ENCODE peak calls at places on chromosomes 5 and 9, in five cellular contexts. L is GM12878; T is ELR; Z is NCI-H2081; E is stimulated activated effector memory CD8-positive, alpha-beta T cell treated with anti-CD3 and anti-CD28 coated beads, Interleukin-12 subunit alpha, Interleukin-12 subunit beta, amount 100 ng/mL, for 72 hours. G is an unnamed sample.

GRCh38 chr9:92061184-92061583 is 54.0 kb downstream of the SPTLC1 start:
- DNase-seq in L (no peak), T (no peak), Z (no peak), E (no peak), G (no peak)

GRCh38 chr5:148833122-148833521 is 6.7 kb downstream of the ADRB2 start:
- DNase-seq in L (no peak), T (no peak), Z (no peak), E (no peak), G (no peak)

GRCh38 chr9:88937248-88937647 is 54.0 kb upstream of the S1PR3 start:
- DNase-seq in L (no peak), T (no peak), Z (no peak), E (no peak), G (no peak)

GRCh38 chr5:95900383-95900958 is 61.2 kb downstream of the ELL2 start:
- DNase-seq in L (no peak), T (no peak), Z (peak), E (no peak), G (no peak)

GRCh38 chr9:34375901-34376595 is 650 bp downstream of the MYORG start:
- DNase-seq in L (no peak), T (peak), Z (peak), E (peak), G (no peak)

GRCh38 chr9:70571247-70571646 is 156.8 kb upstream of the KLF9 start:
- DNase-seq in L (no peak), T (no peak), Z (no peak), E (no peak), G (no peak)

GRCh38 chr5:130168211-130168610 is 263.9 kb downstream of the CHSY3 start:
- DNase-seq in L (no peak), T (no peak), Z (no peak), E (no peak), G (no peak)

GRCh38 chr5:78983601-78984000 is 1.5 kb downstream of the ARSB start:
- DNase-seq in L (no peak), T (peak), Z (no peak), E (no peak), G (no peak)

GRCh38 chr9:14438232-14438966 is 124.5 kb upstream of the NFIB start:
- DNase-seq in L (no peak), T (peak), Z (peak), E (no peak), G (no peak)

GRCh38 chr5:38258319-38259061 is at the start of gene EGFLAM:
- DNase-seq in L (no peak), T (peak), Z (peak), E (no peak), G (no peak)

GRCh38 chr9:77926314-77926959 is 105.2 kb downstream of the GNAQ start:
- DNase-seq in L (no peak), T (peak), Z (no peak), E (no peak), G (no peak)

GRCh38 chr5:60700347-60700815 is 415 bp upstream of the DEPDC1B start:
- DNase-seq in L (no peak), T (peak), Z (no peak), E (no peak), G (no peak)

G was measured in LNCaP clone FGC.